ENCODE peak calls at places on chromosomes 3 and 15, in six cellular contexts. One of them, this sample, is unnamed.

GRCh38 chr3:182585532-182586150 is 207.7 kb upstream of the ATP11B start:
- DNase-seq in stimulated activated CD4-positive, alpha-beta T cell treated with anti-CD3 and anti-CD28 coated beads, Interleukin-4, amount 100 ng/mL, for 24 hours: no peak
- DNase-seq in NCI-H2081: no peak
- DNase-seq in RPMI8226: no peak
- DNase-seq in H54: no peak
- DNase-seq in activated T-cell treated with anti-CD3 and anti-CD28 coated beads, Interleukin-2, amount 50 U/mL, for 4 hours: no peak
- DNase-seq in this sample: no peak

GRCh38 chr15:80152896-80153876 is at the start of gene FAH:
- DNase-seq in stimulated activated CD4-positive, alpha-beta T cell treated with anti-CD3 and anti-CD28 coated beads, Interleukin-4, amount 100 ng/mL, for 24 hours: peak; percentile 44
- DNase-seq in NCI-H2081: no peak
- DNase-seq in RPMI8226: peak; percentile 78
- DNase-seq in H54: peak; percentile 39
- DNase-seq in activated T-cell treated with anti-CD3 and anti-CD28 coated beads, Interleukin-2, amount 50 U/mL, for 4 hours: no peak
- DNase-seq in this sample: no peak

GRCh38 chr3:128343287-128344045 is 123.2 kb downstream of the DNAJB8 start:
- DNase-seq in stimulated activated CD4-positive, alpha-beta T cell treated with anti-CD3 and anti-CD28 coated beads, Interleukin-4, amount 100 ng/mL, for 24 hours: no peak
- DNase-seq in NCI-H2081: no peak
- DNase-seq in RPMI8226: no peak
- DNase-seq in H54: peak; percentile 39
- DNase-seq in activated T-cell treated with anti-CD3 and anti-CD28 coated beads, Interleukin-2, amount 50 U/mL, for 4 hours: no peak
- DNase-seq in this sample: no peak

GRCh38 chr3:119311191-119311925 is 17.2 kb downstream of the ARHGAP31 start:
- DNase-seq in stimulated activated CD4-positive, alpha-beta T cell treated with anti-CD3 and anti-CD28 coated beads, Interleukin-4, amount 100 ng/mL, for 24 hours: no peak
- DNase-seq in NCI-H2081: no peak
- DNase-seq in RPMI8226: no peak
- DNase-seq in H54: peak; percentile 36
- DNase-seq in activated T-cell treated with anti-CD3 and anti-CD28 coated beads, Interleukin-2, amount 50 U/mL, for 4 hours: no peak
- DNase-seq in this sample: no peak

GRCh38 chr3:152328841-152329240 is 60.1 kb downstream of the MBNL1 start:
- DNase-seq in stimulated activated CD4-positive, alpha-beta T cell treated with anti-CD3 and anti-CD28 coated beads, Interleukin-4, amount 100 ng/mL, for 24 hours: no peak
- DNase-seq in NCI-H2081: no peak
- DNase-seq in RPMI8226: no peak
- DNase-seq in H54: peak; percentile 29
- DNase-seq in activated T-cell treated with anti-CD3 and anti-CD28 coated beads, Interleukin-2, amount 50 U/mL, for 4 hours: no peak
- DNase-seq in this sample: no peak

GRCh38 chr15:50906954-50907865 is 1.3 kb upstream of the AP4E1 start:
- DNase-seq in stimulated activated CD4-positive, alpha-beta T cell treated with anti-CD3 and anti-CD28 coated beads, Interleukin-4, amount 100 ng/mL, for 24 hours: peak; percentile 85
- DNase-seq in NCI-H2081: no peak
- DNase-seq in RPMI8226: peak; percentile 70
- DNase-seq in H54: no peak
- DNase-seq in activated T-cell treated with anti-CD3 and anti-CD28 coated beads, Interleukin-2, amount 50 U/mL, for 4 hours: peak; percentile 66
- DNase-seq in this sample: no peak

GRCh38 chr15:29821416-29822099 is 710 bp downstream of the TJP1 start:
- DNase-seq in stimulated activated CD4-positive, alpha-beta T cell treated with anti-CD3 and anti-CD28 coated beads, Interleukin-4, amount 100 ng/mL, for 24 hours: peak; percentile 7
- DNase-seq in NCI-H2081: peak; percentile 42
- DNase-seq in RPMI8226: peak; percentile 48
- DNase-seq in H54: peak; percentile 61
- DNase-seq in activated T-cell treated with anti-CD3 and anti-CD28 coated beads, Interleukin-2, amount 50 U/mL, for 4 hours: no peak
- DNase-seq in this sample: peak; percentile 60

GRCh38 chr3:100891827-100892226 is 101.4 kb downstream of the ABI3BP start:
- DNase-seq in stimulated activated CD4-positive, alpha-beta T cell treated with anti-CD3 and anti-CD28 coated beads, Interleukin-4, amount 100 ng/mL, for 24 hours: no peak
- DNase-seq in NCI-H2081: no peak
- DNase-seq in RPMI8226: no peak
- DNase-seq in H54: no peak
- DNase-seq in activated T-cell treated with anti-CD3 and anti-CD28 coated beads, Interleukin-2, amount 50 U/mL, for 4 hours: no peak
- DNase-seq in this sample: no peak

GRCh38 chr3:42728668-42729364 is 26.2 kb upstream of the HHATL start:
- DNase-seq in stimulated activated CD4-positive, alpha-beta T cell treated with anti-CD3 and anti-CD28 coated beads, Interleukin-4, amount 100 ng/mL, for 24 hours: no peak
- DNase-seq in NCI-H2081: no peak
- DNase-seq in RPMI8226: no peak
- DNase-seq in H54: no peak
- DNase-seq in activated T-cell treated with anti-CD3 and anti-CD28 coated beads, Interleukin-2, amount 50 U/mL, for 4 hours: no peak
- DNase-seq in this sample: no peak

GRCh38 chr15:93012793-93013192 is 76.2 kb downstream of the RGMA start:
- DNase-seq in stimulated activated CD4-positive, alpha-beta T cell treated with anti-CD3 and anti-CD28 coated beads, Interleukin-4, amount 100 ng/mL, for 24 hours: no peak
- DNase-seq in NCI-H2081: no peak
- DNase-seq in RPMI8226: no peak
- DNase-seq in H54: no peak
- DNase-seq in activated T-cell treated with anti-CD3 and anti-CD28 coated beads, Interleukin-2, amount 50 U/mL, for 4 hours: no peak
- DNase-seq in this sample: no peak

GRCh38 chr3:55629432-55629831 is 142.3 kb upstream of the WNT5A start:
- DNase-seq in stimulated activated CD4-positive, alpha-beta T cell treated with anti-CD3 and anti-CD28 coated beads, Interleukin-4, amount 100 ng/mL, for 24 hours: no peak
- DNase-seq in NCI-H2081: no peak
- DNase-seq in RPMI8226: peak; percentile 69
- DNase-seq in H54: no peak
- DNase-seq in activated T-cell treated with anti-CD3 and anti-CD28 coated beads, Interleukin-2, amount 50 U/mL, for 4 hours: no peak
- DNase-seq in this sample: no peak

GRCh38 chr3:180295811-180296210 is 259.1 kb upstream of the PEX5L start:
- DNase-seq in stimulated activated CD4-positive, alpha-beta T cell treated with anti-CD3 and anti-CD28 coated beads, Interleukin-4, amount 100 ng/mL, for 24 hours: no peak
- DNase-seq in NCI-H2081: no peak
- DNase-seq in RPMI8226: no peak
- DNase-seq in H54: no peak
- DNase-seq in activated T-cell treated with anti-CD3 and anti-CD28 coated beads, Interleukin-2, amount 50 U/mL, for 4 hours: no peak
- DNase-seq in this sample: no peak

GRCh38 chr3:72446406-72447058 is 401.7 kb downstream of the SHQ1 start:
- DNase-seq in stimulated activated CD4-positive, alpha-beta T cell treated with anti-CD3 and anti-CD28 coated beads, Interleukin-4, amount 100 ng/mL, for 24 hours: no peak
- DNase-seq in NCI-H2081: no peak
- DNase-seq in RPMI8226: peak; percentile 62
- DNase-seq in H54: no peak
- DNase-seq in activated T-cell treated with anti-CD3 and anti-CD28 coated beads, Interleukin-2, amount 50 U/mL, for 4 hours: peak; percentile 14
- DNase-seq in this sample: no peak

GRCh38 chr3:18988619-18989229 is 159.6 kb upstream of the KCNH8 start:
- DNase-seq in stimulated activated CD4-positive, alpha-beta T cell treated with anti-CD3 and anti-CD28 coated beads, Interleukin-4, amount 100 ng/mL, for 24 hours: no peak
- DNase-seq in NCI-H2081: peak; percentile 45
- DNase-seq in RPMI8226: peak; percentile 48
- DNase-seq in H54: no peak
- DNase-seq in activated T-cell treated with anti-CD3 and anti-CD28 coated beads, Interleukin-2, amount 50 U/mL, for 4 hours: no peak
- DNase-seq in this sample: no peak

This sample was measured in amygdala.